ENCODE peak calls at places on chromosomes 13 and 19, in five cellular contexts. R, B, F, W and M are unnamed samples.

GRCh38 chr19:18626906-18627305 is 9.9 kb upstream of the KLHL26 start:
- DNase-seq in R (no peak), B (no peak), F (no peak), W (no peak), M (no peak)

GRCh38 chr13:46659413-46660065 is 106.6 kb downstream of the LRCH1 start:
- DNase-seq in R (no peak), B (no peak), F (no peak), W (no peak), M (no peak)

GRCh38 chr19:56085571-56086275 is 35.4 kb downstream of the ZNF787 start:
- DNase-seq in R (no peak), B (no peak), F (no peak), W (peak; percentile 46), M (no peak)

GRCh38 chr13:26208292-26208691 is 13.8 kb downstream of the RNF6 start:
- DNase-seq in R (no peak), B (no peak), F (no peak), W (no peak), M (no peak)

GRCh38 chr19:40674291-40674690 is 16.2 kb downstream of the NUMBL start:
- DNase-seq in R (no peak), B (peak; percentile 85), F (no peak), W (no peak), M (no peak)

GRCh38 chr19:48363500-48363809 is 285 bp downstream of the TMEM143 start:
- DNase-seq in R (no peak), B (no peak), F (no peak), W (no peak), M (no peak)

GRCh38 chr19:49930483-49931011 is 1.2 kb upstream of the NUP62 start:
- DNase-seq in R (no peak), B (peak; percentile 56), F (no peak), W (peak; percentile 77), M (no peak)

GRCh38 chr13:31223215-31223614 is 23.4 kb downstream of the B3GLCT start:
- DNase-seq in R (no peak), B (no peak), F (no peak), W (no peak), M (no peak)

GRCh38 chr19:2332341-2333026 is 4.0 kb downstream of the SPPL2B start:
- DNase-seq in R (peak; percentile 83), B (no peak), F (no peak), W (no peak), M (no peak)

GRCh38 chr19:42270346-42271044 is 1.4 kb downstream of the CIC start:
- DNase-seq in R (peak; percentile 36), B (no peak), F (no peak), W (peak; percentile 86), M (no peak)